ENCODE peak calls at places on chromosomes 11 and 22, in five cellular contexts. C, S, J, Z and X are unnamed samples.

GRCh38 chr22:27105142-27106025 is 448.0 kb downstream of the MIAT start:
- DNase-seq in S (no peak), Z (no peak), C (peak), J (no peak), X (no peak)

GRCh38 chr11:13288375-13289029 is 10.9 kb downstream of the BMAL1 start:
- DNase-seq in C (peak), S (no peak), Z (no peak), J (no peak), X (no peak)

GRCh38 chr11:95699631-95700470 is 89.7 kb downstream of the FAM76B start:
- DNase-seq in J (no peak), Z (no peak), S (no peak), C (peak), X (no peak)

GRCh38 chr22:49186293-49186692 is 641.4 kb downstream of the BRD1 start:
- DNase-seq in S (no peak), Z (no peak), C (no peak), J (no peak), X (no peak)

GRCh38 chr11:112524808-112525207 is 264.1 kb upstream of the PLET1 start:
- DNase-seq in C (no peak), Z (no peak), S (no peak), J (no peak), X (no peak)

GRCh38 chr11:124667601-124668000 is 5.9 kb downstream of the SIAE start:
- DNase-seq in S (no peak), Z (no peak), J (no peak), C (no peak), X (no peak)

GRCh38 chr22:50609599-50609998 is 9.0 kb downstream of the MAPK8IP2 start:
- DNase-seq in J (no peak), C (no peak), S (no peak), Z (no peak), X (no peak)

GRCh38 chr22:42868751-42869251 is 11.7 kb upstream of the ARFGAP3 start:
- DNase-seq in J (no peak), Z (no peak), S (no peak), C (peak), X (no peak)

GRCh38 chr22:44371741-44372525 is 59.2 kb upstream of the SHISAL1 start:
- DNase-seq in Z (no peak), J (no peak), C (no peak), S (no peak), X (no peak)

GRCh38 chr22:41285441-41285819 is 557 bp downstream of the RANGAP1 start:
- DNase-seq in C (peak), Z (no peak), S (peak), J (peak), X (peak)

GRCh38 chr11:123302751-123303195 is 107.7 kb upstream of the CLMP start:
- DNase-seq in J (peak), C (peak), Z (no peak), S (no peak), X (peak)

GRCh38 chr22:27386186-27386585 is 415.4 kb downstream of the MN1 start:
- DNase-seq in C (no peak), S (no peak), Z (peak), J (no peak), X (no peak)

GRCh38 chr22:21945453-21946261 is 7.0 kb downstream of the PPM1F start:
- DNase-seq in Z (peak), C (no peak), S (no peak), J (no peak), X (no peak)

GRCh38 chr22:21948824-21949568 is 3.7 kb downstream of the PPM1F start:
- DNase-seq in Z (no peak), C (no peak), S (no peak), J (no peak), X (no peak)

GRCh38 chr22:21948390-21948789 is 4.3 kb downstream of the PPM1F start:
- DNase-seq in J (no peak), S (no peak), C (no peak), Z (peak), X (no peak)

GRCh38 chr22:21946262-21946925 is 6.3 kb downstream of the PPM1F start:
- DNase-seq in Z (peak), S (no peak), J (no peak), C (no peak), X (no peak)

GRCh38 chr22:21947040-21948014 is 5.3 kb downstream of the PPM1F start:
- DNase-seq in S (no peak), J (peak), C (peak), Z (peak), X (no peak)
- TF ChIP-seq CTCF in S (no peak), J (peak), C (peak), Z (peak), X (no peak)

GRCh38 chr11:34940026-34940677 is 23.7 kb downstream of the PDHX start:
- DNase-seq in J (no peak), C (peak), Z (no peak), S (no peak), X (peak)
- TF ChIP-seq CTCF in J (no peak), C (no peak), Z (no peak), S (peak), X (no peak)

GRCh38 chr11:17601206-17602075 is 54.4 kb downstream of the OTOG start:
- DNase-seq in J (peak), C (no peak), S (no peak), Z (peak), X (no peak)
- TF ChIP-seq CTCF in J (peak), C (no peak), S (no peak), Z (no peak), X (no peak)

DNA sequence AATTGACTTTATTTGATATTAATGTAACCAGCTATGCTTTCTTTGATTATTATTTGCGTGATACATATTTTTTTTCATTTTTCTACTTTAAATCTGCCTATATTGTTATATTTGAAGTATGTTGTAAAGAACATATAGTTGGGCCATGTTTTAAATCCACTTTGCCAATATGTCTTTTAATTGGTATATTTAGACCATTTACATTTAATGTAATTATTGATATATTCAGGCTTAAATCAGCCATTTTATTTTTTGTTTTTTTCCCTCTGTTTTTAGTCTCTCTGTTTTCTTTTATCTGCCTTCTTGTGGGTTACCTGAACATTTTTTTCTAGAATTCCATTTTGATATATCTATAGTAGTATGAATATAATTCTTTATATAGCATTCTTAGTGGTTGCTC is 55.9 kb downstream of the ADAMTS15 start:
- DNase-seq in S (no peak), Z (no peak), C (no peak), J (no peak), X (no peak)
- TF ChIP-seq CTCF in S (no peak), Z (no peak), C (no peak), J (no peak), X (no peak)

GRCh38 chr11:96707273-96707672 is 317.5 kb downstream of the JRKL start:
- DNase-seq in J (no peak), Z (no peak), S (no peak), C (no peak), X (no peak)

GRCh38 chr11:96706761-96707160 is 316.9 kb downstream of the JRKL start:
- DNase-seq in S (no peak), J (no peak), C (no peak), Z (no peak), X (no peak)

GRCh38 chr11:96708469-96708868 is 318.7 kb downstream of the JRKL start:
- DNase-seq in J (no peak), C (no peak), Z (no peak), S (no peak), X (no peak)

DNA sequence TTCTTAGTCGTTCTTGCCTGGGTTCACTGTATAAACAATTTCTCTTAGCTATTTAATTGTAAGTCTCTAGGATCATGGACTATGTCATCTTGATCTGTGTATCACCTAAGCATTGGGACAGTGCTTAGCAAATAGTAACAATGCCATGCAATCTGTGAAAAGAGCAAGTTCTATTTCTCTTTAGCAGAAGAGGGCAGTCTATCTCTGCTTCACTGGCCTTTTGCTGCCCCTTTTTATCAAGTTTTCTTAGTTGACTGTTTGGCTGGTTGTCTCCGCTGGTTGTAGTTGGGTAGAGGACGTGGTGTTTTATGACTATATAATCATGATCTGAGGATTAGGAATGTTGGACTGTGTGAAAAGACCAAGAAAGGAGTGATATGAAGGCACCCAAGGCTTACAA is 315.0 kb downstream of the JRKL start:
- DNase-seq in S (no peak), C (peak), Z (no peak), J (peak), X (no peak)
- TF ChIP-seq CTCF in S (no peak), C (peak), Z (no peak), J (peak), X (no peak)

GRCh38 chr11:66852466-66853241 is 4.2 kb upstream of the LRFN4 start:
- DNase-seq in Z (no peak), J (no peak), S (no peak), C (no peak), X (no peak)
- TF ChIP-seq CTCF in Z (no peak), J (no peak), S (no peak), C (no peak), X (no peak)

GRCh38 chr11:55658608-55659007 is 3.4 kb upstream of the OR4C6 start:
- DNase-seq in J (no peak), S (no peak), Z (no peak), C (no peak), X (no peak)

GRCh38 chr11:55658031-55658573 is 3.9 kb upstream of the OR4C6 start:
- DNase-seq in Z (no peak), C (no peak), J (no peak), S (peak), X (peak)

GRCh38 chr11:55652560-55652959 is 4.4 kb downstream of the OR4S2 start:
- DNase-seq in J (no peak), S (no peak), Z (no peak), C (no peak), X (no peak)

GRCh38 chr11:55655096-55655495 is 6.9 kb upstream of the OR4C6 start:
- DNase-seq in Z (no peak), J (no peak), S (no peak), C (no peak), X (no peak)
- TF ChIP-seq CTCF in Z (no peak), J (no peak), S (no peak), C (no peak), X (no peak)

GRCh38 chr11:90113541-90113940 is 20.9 kb upstream of the NAALAD2 start:
- DNase-seq in Z (no peak), C (peak), S (peak), J (peak), X (no peak)
- TF ChIP-seq CTCF in Z (peak), C (peak), S (peak), J (no peak), X (peak)

GRCh38 chr11:71302534-71302909 is 50.1 kb upstream of the SHANK2 start:
- DNase-seq in Z (no peak), J (no peak), C (no peak), S (no peak), X (no peak)

GRCh38 chr11:71301858-71302533 is 49.6 kb upstream of the SHANK2 start:
- DNase-seq in Z (peak), S (no peak), C (no peak), J (no peak), X (no peak)

GRCh38 chr11:71304491-71304890 is 52.1 kb upstream of the SHANK2 start:
- DNase-seq in J (no peak), S (no peak), C (no peak), Z (peak), X (no peak)

GRCh38 chr11:71304045-71304444 is 51.7 kb upstream of the SHANK2 start:
- DNase-seq in J (no peak), Z (peak), C (no peak), S (no peak), X (no peak)

DNA sequence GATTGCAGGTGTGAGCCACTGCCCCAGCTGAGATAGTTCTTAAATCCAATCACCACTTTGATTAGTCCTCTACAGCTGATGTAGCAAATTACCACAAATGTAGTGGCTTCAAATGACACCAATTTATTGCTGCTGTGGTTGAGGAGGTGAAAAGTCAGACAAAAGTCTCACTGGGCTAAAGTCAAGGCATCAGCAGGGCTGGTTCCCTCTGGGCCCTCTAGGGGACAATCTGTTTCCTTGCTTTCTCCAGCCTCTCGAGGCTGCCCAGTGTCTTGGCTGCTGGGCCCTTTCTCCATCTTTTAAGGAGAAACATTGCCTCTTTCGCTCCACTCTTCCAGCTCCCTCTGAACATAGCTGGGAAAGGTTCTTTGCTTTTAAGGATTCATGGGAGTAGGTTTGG is 50.5 kb upstream of the SHANK2 start:
- DNase-seq in C (no peak), S (no peak), Z (peak), J (peak), X (no peak)
- TF ChIP-seq CTCF in C (peak), S (no peak), Z (no peak), J (peak), X (no peak)